ENCODE peak calls at places on chromosomes 3 and 15, in six cellular contexts. B, D, A, T, I and K are unnamed samples.

GRCh38 chr3:129123314-129124060 is 1.9 kb upstream of the RAB43 start:
- DNase-seq in B (peak; percentile 42), D (peak; percentile 84), A (no peak), T (no peak), I (no peak), K (peak; percentile 36)

GRCh38 chr15:77415450-77416448 is 4.2 kb downstream of the PEAK1 start:
- DNase-seq in B (no peak), D (no peak), A (no peak), T (no peak), I (peak; percentile 48), K (peak; percentile 12)

GRCh38 chr3:113287111-113287817 is 75.9 kb downstream of the BOC start:
- DNase-seq in B (no peak), D (peak; percentile 21), A (no peak), T (peak; percentile 62), I (peak; percentile 59), K (no peak)

GRCh38 chr3:49173116-49173791 is 1.9 kb downstream of the KLHDC8B start:
- DNase-seq in B (no peak), D (peak; percentile 41), A (no peak), T (no peak), I (peak; percentile 88), K (no peak)

GRCh38 chr3:125104639-125105038 is 48.8 kb upstream of the HEG1 start:
- DNase-seq in B (no peak), D (no peak), A (no peak), T (no peak), I (no peak), K (no peak)

GRCh38 chr15:99845009-99845408 is 111.8 kb upstream of the LYSMD4 start:
- DNase-seq in B (no peak), D (no peak), A (no peak), T (no peak), I (no peak), K (no peak)

GRCh38 chr3:9715764-9716437 is 12.3 kb downstream of the CPNE9 start:
- DNase-seq in B (peak; percentile 12), D (peak; percentile 75), A (no peak), T (peak; percentile 78), I (peak; percentile 85), K (peak; percentile 80)

GRCh38 chr3:81716870-81717509 is 44.5 kb downstream of the GBE1 start:
- DNase-seq in B (no peak), D (peak; percentile 86), A (no peak), T (peak; percentile 73), I (no peak), K (no peak)

GRCh38 chr3:124351430-124352142 is 359.7 kb upstream of the ROPN1 start:
- DNase-seq in B (peak; percentile 8), D (peak; percentile 39), A (no peak), T (peak; percentile 63), I (peak; percentile 53), K (no peak)

GRCh38 chr3:114418724-114419543 is 125.1 kb downstream of the TIGIT start:
- DNase-seq in B (peak; percentile 72), D (peak; percentile 73), A (peak; percentile 63), T (peak; percentile 73), I (peak; percentile 58), K (peak; percentile 36)

GRCh38 chr3:129723558-129724324 is 117.3 kb upstream of the PLXND1 start:
- DNase-seq in B (no peak), D (no peak), A (no peak), T (peak; percentile 69), I (no peak), K (no peak)

GRCh38 chr3:4565806-4566501 is 72.8 kb downstream of the ITPR1 start:
- DNase-seq in B (no peak), D (peak; percentile 85), A (no peak), T (no peak), I (no peak), K (no peak)

GRCh38 chr3:149277338-149277813 is 55.7 kb upstream of the CP start:
- DNase-seq in B (peak; percentile 70), D (peak; percentile 64), A (peak; percentile 41), T (peak; percentile 79), I (no peak), K (peak; percentile 55)

GRCh38 chr15:100601158-100601557 is 826 bp downstream of the LINS1 start:
- DNase-seq in B (peak; percentile 26), D (no peak), A (peak; percentile 27), T (no peak), I (peak; percentile 74), K (peak; percentile 42)

GRCh38 chr3:184259878-184260570 is 1.3 kb downstream of the CAMK2N2 start:
- DNase-seq in B (no peak), D (no peak), A (peak; percentile 39), T (peak; percentile 24), I (peak; percentile 49), K (no peak)

GRCh38 chr3:165462616-165463334 is 266.6 kb upstream of the SLITRK3 start:
- DNase-seq in B (no peak), D (no peak), A (no peak), T (no peak), I (no peak), K (no peak)